ENCODE peak calls at places on chromosomes 5 and 9, in four cellular contexts. T is HCT116, N is fibroblast of lung, R is MM.1S. E is an unnamed sample.

GRCh38 chr5:138639326-138639725 is 64.1 kb upstream of the HSPA9 start:
- DNase-seq in T (no peak), N (no peak), R (no peak), E (no peak)

GRCh38 chr5:66814146-66814991 is 218.2 kb downstream of the MAST4 start:
- DNase-seq in T (peak), N (peak), R (peak), E (peak)

GRCh38 chr5:1883120-1883924 is 597 bp upstream of the IRX4 start:
- DNase-seq in T (no peak), N (no peak), R (no peak), E (peak)

GRCh38 chr5:157686841-157687554 is 15.7 kb downstream of the C5orf52 start:
- DNase-seq in T (no peak), N (no peak), R (no peak), E (no peak)

GRCh38 chr9:35914307-35914807 is 5.1 kb downstream of the SPAAR start:
- DNase-seq in T (no peak), N (peak), R (no peak), E (peak)

GRCh38 chr9:22381170-22381569 is 65.5 kb upstream of the DMRTA1 start:
- DNase-seq in T (no peak), N (no peak), R (no peak), E (peak)

GRCh38 chr5:143354025-143354424 is 49.5 kb downstream of the NR3C1 start:
- DNase-seq in T (no peak), N (peak), R (peak), E (no peak)

GRCh38 chr5:179267071-179267670 is 78.1 kb downstream of the ADAMTS2 start:
- DNase-seq in T (no peak), N (no peak), R (no peak), E (peak)

GRCh38 chr5:108521011-108521700 is 139.3 kb upstream of the FBXL17 start:
- DNase-seq in T (no peak), N (no peak), R (peak), E (no peak)

GRCh38 chr5:115815693-115816225 is 700 bp downstream of the CDO1 start:
- DNase-seq in T (no peak), N (no peak), R (no peak), E (peak)

GRCh38 chr5:72467987-72468386 is 39.2 kb downstream of the ZNF366 start:
- DNase-seq in T (no peak), N (peak), R (no peak), E (no peak)

GRCh38 chr9:14320272-14321245 is 6.6 kb upstream of the NFIB start:
- DNase-seq in T (no peak), N (peak), R (peak), E (no peak)

GRCh38 chr5:177325868-177326381 is 14.2 kb upstream of the MXD3 start:
- DNase-seq in T (no peak), N (peak), R (no peak), E (no peak)

GRCh38 chr5:56856779-56857178 is 41.4 kb downstream of the MAP3K1 start:
- DNase-seq in T (no peak), N (no peak), R (no peak), E (no peak)

GRCh38 chr5:72985719-72986118 is 29.9 kb downstream of the FCHO2 start:
- DNase-seq in T (no peak), N (no peak), R (no peak), E (no peak)

GRCh38 chr9:136614372-136614922 is 48.3 kb upstream of the EGFL7 start:
- DNase-seq in T (no peak), N (peak), R (no peak), E (no peak)

GRCh38 chr9:75962186-75963036 is 71.9 kb downstream of the PCSK5 start:
- DNase-seq in T (no peak), N (peak), R (no peak), E (no peak)

GRCh38 chr9:107340920-107341632 is 58.0 kb downstream of the RAD23B start:
- DNase-seq in T (peak), N (peak), R (peak), E (peak)

GRCh38 chr5:170572453-170572852 is 68.6 kb downstream of the KCNIP1 start:
- DNase-seq in T (no peak), N (peak), R (peak), E (no peak)

GRCh38 chr5:143605403-143606005 is 202.0 kb upstream of the NR3C1 start:
- DNase-seq in T (no peak), N (peak), R (peak), E (no peak)

GRCh38 chr5:7078901-7079300 is 317.0 kb upstream of the ADCY2 start:
- DNase-seq in T (no peak), N (no peak), R (no peak), E (peak)

GRCh38 chr5:32419791-32420190 is 24.7 kb downstream of the ZFR start:
- DNase-seq in T (no peak), N (no peak), R (no peak), E (no peak)

GRCh38 chr9:72554221-72554641 is 32.8 kb downstream of the TMC1 start:
- DNase-seq in T (no peak), N (peak), R (no peak), E (no peak)

GRCh38 chr5:154031923-154032489 is 6.7 kb downstream of the FAM114A2 start:
- DNase-seq in T (no peak), N (no peak), R (no peak), E (no peak)

GRCh38 chr5:132751444-132751843 is 4.2 kb downstream of the CCNI2 start:
- DNase-seq in T (no peak), N (no peak), R (peak), E (no peak)

GRCh38 chr5:60141119-60141518 is 247.6 kb upstream of the PDE4D start:
- DNase-seq in T (no peak), N (no peak), R (no peak), E (no peak)

GRCh38 chr5:64838803-64839202 is 70.1 kb downstream of the CWC27 start:
- DNase-seq in T (no peak), N (peak), R (no peak), E (no peak)

GRCh38 chr9:125700791-125701190 is 6.2 kb downstream of the MAPKAP1 start:
- DNase-seq in T (no peak), N (peak), R (no peak), E (no peak)

DNA sequence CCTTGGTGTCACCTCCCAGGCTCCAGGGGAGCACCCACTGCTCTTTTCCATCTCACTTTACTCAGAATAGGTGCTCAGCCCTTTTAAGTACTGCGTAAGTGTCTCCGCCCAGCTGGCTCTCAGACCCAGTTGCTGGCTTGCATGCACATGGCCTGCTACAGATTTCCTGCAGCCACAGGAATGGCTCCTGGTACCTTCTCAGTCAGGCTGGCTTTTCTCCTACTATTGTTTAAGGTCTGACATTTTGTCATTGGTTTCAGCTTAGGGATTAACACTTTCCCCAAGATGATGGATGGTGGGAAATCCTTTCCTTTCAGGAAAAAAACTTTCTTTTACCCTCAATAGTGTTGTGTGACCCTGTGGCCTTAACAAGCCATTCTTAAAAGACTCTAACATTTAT is 1652.3 kb upstream of the WWC1 start:
- DNase-seq in T (no peak), N (no peak), R (no peak), E (peak)
- H3K4me3 ChIP-seq in T (no peak), N (no peak), R (no peak), E (no peak)

GRCh38 chr9:70603020-70603411 is 188.6 kb upstream of the KLF9 start:
- DNase-seq in T (no peak), N (no peak), R (no peak), E (no peak)

GRCh38 chr9:70600479-70600878 is 186.0 kb upstream of the KLF9 start:
- DNase-seq in T (no peak), N (peak), R (no peak), E (no peak)

GRCh38 chr9:70597886-70598285 is 183.4 kb upstream of the KLF9 start:
- DNase-seq in T (no peak), N (no peak), R (no peak), E (no peak)

GRCh38 chr9:70601000-70601929 is 186.8 kb upstream of the KLF9 start:
- DNase-seq in T (no peak), N (peak), R (no peak), E (no peak)

GRCh38 chr9:70602364-70603019 is 188.0 kb upstream of the KLF9 start:
- DNase-seq in T (peak), N (peak), R (peak), E (peak)
- H2AFZ ChIP-seq in T (no peak), N (no peak), R (no peak), E (no peak)

GRCh38 chr9:36949470-36949869 is 84.6 kb downstream of the PAX5 start:
- DNase-seq in T (no peak), N (no peak), R (no peak), E (no peak)
- H3K4me3 ChIP-seq in T (no peak), N (no peak), R (no peak), E (no peak)

GRCh38 chr5:86795659-86796058 is 177.9 kb downstream of the COX7C start:
- DNase-seq in T (no peak), N (no peak), R (no peak), E (no peak)

GRCh38 chr5:86797677-86798076 is 179.9 kb downstream of the COX7C start:
- DNase-seq in T (no peak), N (peak), R (no peak), E (peak)
- H2AFZ ChIP-seq in T (no peak), N (no peak), R (no peak), E (peak)

DNA sequence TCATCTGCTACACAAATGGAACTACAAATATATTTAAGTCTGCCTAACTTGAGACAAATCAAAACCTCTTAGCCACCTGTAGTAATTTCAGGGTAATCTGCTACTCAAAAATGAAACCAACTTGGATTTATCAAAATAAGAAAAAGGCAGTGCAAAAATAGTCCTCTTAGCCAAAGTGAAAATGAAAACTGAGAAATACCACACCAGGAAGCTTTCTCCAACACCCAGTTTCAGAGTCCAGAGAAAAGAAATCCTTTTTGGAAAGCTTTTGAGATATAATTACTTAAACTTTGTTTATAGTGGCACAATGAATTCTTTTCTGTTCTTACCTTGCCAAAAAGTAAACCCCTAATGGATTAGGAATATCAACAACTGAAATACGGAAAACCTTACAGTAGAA is 990.4 kb downstream of the EFNA5 start:
- DNase-seq in T (no peak), N (no peak), R (peak), E (no peak)
- H3K4me3 ChIP-seq in T (no peak), N (no peak), R (peak), E (no peak)

GRCh38 chr5:85709728-85710127 is 908.0 kb upstream of the COX7C start:
- DNase-seq in T (no peak), N (no peak), R (no peak), E (no peak)
- H2AFZ ChIP-seq in T (peak), N (no peak), R (no peak), E (no peak)